ENCODE peak calls at places on chromosomes 16 and 17, in four cellular contexts. X is GM20000, A is GM10248, B is SK-N-SH. S is an unnamed sample.

GRCh38 chr17:5912927-5913565 is 157.1 kb upstream of the WSCD1 start:
- DNase-seq in X (no peak), A (no peak), B (no peak), S (no peak)

GRCh38 chr17:39794249-39794970 is 56.7 kb downstream of the GRB7 start:
- DNase-seq in X (peak; percentile 63), A (peak; percentile 72), B (no peak), S (peak; percentile 66)

GRCh38 chr17:3980381-3980975 is 16.2 kb upstream of the ATP2A3 start:
- DNase-seq in X (no peak), A (no peak), B (peak; percentile 19), S (no peak)

GRCh38 chr16:3467920-3468319 is 24.4 kb downstream of the NAA60 start:
- DNase-seq in X (no peak), A (no peak), B (no peak), S (no peak)

GRCh38 chr16:49524578-49525315 is 151.1 kb downstream of the C16orf78 start:
- DNase-seq in X (no peak), A (no peak), B (peak; percentile 92), S (no peak)

GRCh38 chr17:3962217-3963069 is 1.8 kb downstream of the ATP2A3 start:
- DNase-seq in X (no peak), A (no peak), B (no peak), S (no peak)

GRCh38 chr17:65193305-65194293 is 56.4 kb downstream of the RGS9 start:
- DNase-seq in X (no peak), A (no peak), B (no peak), S (no peak)

GRCh38 chr16:56916571-56917403 is 15.2 kb upstream of the HERPUD1 start:
- DNase-seq in X (peak; percentile 71), A (peak; percentile 78), B (no peak), S (peak; percentile 72)

GRCh38 chr16:27355610-27356009 is 41.8 kb downstream of the IL4R start:
- DNase-seq in X (no peak), A (no peak), B (no peak), S (no peak)

GRCh38 chr16:69482410-69482951 is 58.1 kb downstream of the CYB5B start:
- DNase-seq in X (no peak), A (no peak), B (no peak), S (no peak)

GRCh38 chr17:42408076-42408475 is 15.0 kb downstream of the CAVIN1 start:
- DNase-seq in X (no peak), A (no peak), B (no peak), S (no peak)

GRCh38 chr17:66165537-66166123 is 26.3 kb downstream of the CEP112 start:
- DNase-seq in X (peak; percentile 52), A (peak; percentile 44), B (peak; percentile 78), S (peak; percentile 54)

GRCh38 chr16:18969050-18969854 is 14.5 kb upstream of the TMC7 start:
- DNase-seq in X (peak; percentile 85), A (peak; percentile 85), B (peak; percentile 84), S (peak; percentile 81)

GRCh38 chr16:14302399-14303181 is 231.5 kb downstream of the MRTFB start:
- DNase-seq in X (peak; percentile 74), A (peak; percentile 50), B (peak; percentile 85), S (peak; percentile 62)

GRCh38 chr17:19766421-19767270 is 18.5 kb upstream of the ALDH3A1 start:
- DNase-seq in X (peak; percentile 81), A (peak; percentile 87), B (peak; percentile 87), S (peak; percentile 84)

GRCh38 chr16:86578056-86578455 is 293 bp upstream of the FOXL1 start:
- DNase-seq in X (no peak), A (no peak), B (no peak), S (no peak)

GRCh38 chr16:87464691-87465300 is 28.0 kb downstream of the ZCCHC14 start:
- DNase-seq in X (peak; percentile 49), A (peak; percentile 60), B (peak; percentile 58), S (peak; percentile 61)

GRCh38 chr16:78654929-78655328 is 555.5 kb downstream of the WWOX start:
- DNase-seq in X (no peak), A (no peak), B (peak; percentile 33), S (no peak)

GRCh38 chr17:79606487-79606886 is 4.4 kb downstream of the RBFOX3 start:
- DNase-seq in X (no peak), A (no peak), B (no peak), S (no peak)

GRCh38 chr17:75785016-75785769 is 587 bp downstream of the UNK start:
- DNase-seq in X (peak; percentile 84), A (peak; percentile 84), B (peak; percentile 94), S (peak; percentile 53)

GRCh38 chr17:77882481-77883212 is 75.9 kb upstream of the TNRC6C start:
- DNase-seq in X (peak; percentile 80), A (peak; percentile 79), B (no peak), S (peak; percentile 83)

GRCh38 chr17:15966183-15966878 is 21.4 kb downstream of the ADORA2B start:
- DNase-seq in X (no peak), A (no peak), B (no peak), S (no peak)

GRCh38 chr16:4370570-4371480 is 823 bp upstream of the VASN start:
- DNase-seq in X (no peak), A (no peak), B (no peak), S (no peak)

GRCh38 chr17:34758747-34759146 is 179.4 kb downstream of the TMEM132E start:
- DNase-seq in X (no peak), A (no peak), B (no peak), S (no peak)

GRCh38 chr17:77957215-77957868 is 1.2 kb upstream of the TNRC6C start:
- DNase-seq in X (peak; percentile 38), A (peak; percentile 22), B (no peak), S (no peak)

GRCh38 chr17:65103896-65104295 is 33.3 kb upstream of the RGS9 start:
- DNase-seq in X (no peak), A (no peak), B (no peak), S (no peak)

GRCh38 chr17:17741346-17742023 is 60.2 kb downstream of the RAI1 start:
- DNase-seq in X (no peak), A (no peak), B (peak; percentile 72), S (no peak)

GRCh38 chr16:65119905-65120341 is 1.9 kb downstream of the CDH11 start:
- DNase-seq in X (no peak), A (no peak), B (no peak), S (no peak)

GRCh38 chr17:82014971-82015310 is 7.7 kb downstream of the CENPX start:
- DNase-seq in X (no peak), A (no peak), B (no peak), S (no peak)

GRCh38 chr17:7705269-7706255 is 560 bp downstream of the EFNB3 start:
- DNase-seq in X (no peak), A (no peak), B (peak; percentile 67), S (no peak)

GRCh38 chr17:82334622-82335394 is 1.2 kb upstream of the SECTM1 start:
- DNase-seq in X (no peak), A (no peak), B (no peak), S (no peak)

GRCh38 chr16:80063028-80063767 is 462.7 kb upstream of the MAF start:
- DNase-seq in X (no peak), A (no peak), B (peak; percentile 12), S (no peak)

DNA sequence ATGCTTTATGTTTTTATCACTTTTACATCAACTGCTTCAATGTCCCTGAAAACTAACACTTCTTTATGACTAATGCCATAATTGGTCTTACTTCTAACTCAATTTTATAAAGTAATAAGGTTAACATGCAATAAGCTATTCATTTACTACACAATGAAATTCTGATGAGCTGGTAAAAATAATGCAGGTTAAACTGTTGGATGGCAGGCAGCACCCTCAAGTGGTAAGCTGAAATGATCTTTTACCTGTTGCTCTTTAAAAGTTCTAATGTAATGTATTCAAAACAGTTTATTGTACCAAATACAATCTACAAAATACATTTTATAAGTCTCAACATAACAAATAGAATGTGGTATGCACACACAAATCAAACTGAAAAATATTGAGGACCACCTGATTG is 1280.3 kb downstream of the CDH8 start:
- DNase-seq in X (no peak), A (no peak), B (no peak), S (no peak)
- TF ChIP-seq CTCF in X (no peak), A (no peak), B (no peak), S (peak; percentile 33)

GRCh38 chr17:31068291-31068690 is 26.5 kb upstream of the NF1 start:
- DNase-seq in X (peak; percentile 46), A (peak; percentile 46), B (peak; percentile 8), S (peak; percentile 55)
- TF ChIP-seq CTCF in X (peak; percentile 55), A (peak; percentile 53), B (peak; percentile 59), S (peak; percentile 62)

GRCh38 chr17:49513044-49513395 is 17.9 kb downstream of the NGFR start:
- DNase-seq in X (no peak), A (no peak), B (no peak), S (no peak)

GRCh38 chr17:49516190-49516589 is 21.1 kb downstream of the NGFR start:
- DNase-seq in X (peak; percentile 30), A (no peak), B (peak; percentile 30), S (no peak)

GRCh38 chr17:49514374-49514738 is 19.3 kb downstream of the NGFR start:
- DNase-seq in X (no peak), A (no peak), B (peak; percentile 78), S (no peak)

GRCh38 chr17:49513616-49514373 is 18.7 kb downstream of the NGFR start:
- DNase-seq in X (no peak), A (no peak), B (no peak), S (no peak)

GRCh38 chr17:49515196-49515770 is 20.2 kb downstream of the NGFR start:
- DNase-seq in X (peak; percentile 92), A (peak; percentile 88), B (peak; percentile 97), S (peak; percentile 85)
- TF ChIP-seq CTCF in X (no peak), A (no peak), B (no peak), S (no peak)

GRCh38 chr17:60647705-60648104 is 29.9 kb upstream of the BCAS3 start:
- DNase-seq in X (no peak), A (no peak), B (no peak), S (no peak)
- TF ChIP-seq CTCF in X (no peak), A (no peak), B (no peak), S (no peak)

DNA sequence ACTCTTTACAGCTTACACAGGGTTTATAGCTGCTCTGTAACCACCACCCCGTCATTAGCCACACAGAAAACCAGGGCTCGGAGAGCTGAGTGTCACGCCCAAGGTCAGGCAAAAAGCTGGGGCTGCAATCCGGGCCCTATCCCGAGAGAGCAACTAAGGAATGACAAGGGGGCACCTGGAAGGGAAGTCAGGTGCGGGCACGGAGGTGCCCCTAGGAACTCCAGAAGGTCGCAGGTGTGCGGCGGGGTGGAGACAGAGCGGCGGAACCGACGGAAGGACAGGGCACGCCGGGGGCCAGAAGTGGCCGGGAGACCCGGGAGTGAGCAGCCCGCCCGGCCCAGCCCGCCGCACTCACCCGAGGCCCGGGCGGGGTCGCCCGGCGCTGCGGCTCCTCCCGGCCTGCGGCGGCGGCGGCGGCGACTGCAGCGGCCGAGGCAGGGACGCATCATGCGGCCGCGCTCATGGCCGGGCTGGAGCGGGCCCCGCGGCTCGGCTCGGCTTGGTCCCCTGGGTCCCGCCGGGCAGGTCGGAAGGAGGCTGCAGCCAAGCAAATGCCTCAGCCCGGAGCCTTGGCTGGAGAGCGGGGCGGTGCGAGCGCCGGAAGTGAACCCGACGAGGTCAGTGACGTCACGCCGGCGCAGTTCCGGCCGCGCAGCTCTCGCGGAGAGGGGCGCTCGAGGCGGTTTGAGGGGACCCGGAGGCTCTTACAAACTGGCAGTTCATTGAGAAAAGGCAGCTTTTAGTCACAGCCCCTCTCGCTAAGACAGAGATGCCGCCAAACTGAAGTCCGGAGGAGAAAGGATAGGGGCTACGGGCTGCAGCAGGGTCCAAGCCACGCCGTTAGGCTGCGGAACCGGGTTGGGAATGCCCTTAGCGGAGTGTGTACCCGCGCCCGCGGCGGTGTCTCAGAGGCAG is at the start of gene ZDHHC7:
- DNase-seq in X (peak; percentile 97), A (peak; percentile 96), B (peak; percentile 96), S (peak; percentile 96)
- TF ChIP-seq CTCF in X (no peak), A (no peak), B (no peak), S (no peak)

GRCh38 chr17:14203392-14203791 is 33.3 kb downstream of the CDRT15 start:
- DNase-seq in X (no peak), A (no peak), B (no peak), S (no peak)
- TF ChIP-seq CTCF in X (no peak), A (peak; percentile 10), B (no peak), S (peak; percentile 25)

GRCh38 chr16:81445143-81445922 is 725 bp downstream of the CMIP start:
- DNase-seq in X (peak; percentile 78), A (peak; percentile 70), B (peak; percentile 78), S (peak; percentile 71)
- TF ChIP-seq CTCF in X (peak; percentile 31), A (no peak), B (peak; percentile 47), S (peak; percentile 51)

S was measured in GM13977.